ENCODE peak calls at places on chromosomes 7 and 10, in ten cellular contexts. One of them, this sample, is unnamed.

GRCh38 chr7:16078076-16078952 is 343.0 kb downstream of the CRPPA start:
- DNase-seq in ELR: peak
- DNase-seq in activated T-cell treated with anti-CD3 and anti-CD28 coated beads, Interleukin-2, amount 50 U/mL, for 24 hours: no peak
- DNase-seq in activated effector memory CD4-positive, alpha-beta T cell treated with Interleukin-2 at 50 U/mL for 16 hours: no peak
- DNase-seq in GM23248: peak
- DNase-seq in B cell: peak
- DNase-seq in thoracic aorta: no peak
- DNase-seq in retina: peak
- DNase-seq in effector CD4-positive, alpha-beta T cell: no peak
- DNase-seq in adrenal gland: no peak
- DNase-seq in this sample: no peak

GRCh38 chr10:97032624-97033023 is 153.1 kb downstream of the SLIT1 start:
- DNase-seq in retina: no peak
- DNase-seq in adrenal gland: no peak
- DNase-seq in effector CD4-positive, alpha-beta T cell: no peak
- DNase-seq in thoracic aorta: no peak
- DNase-seq in GM23248: peak
- DNase-seq in ELR: no peak
- DNase-seq in activated effector memory CD4-positive, alpha-beta T cell treated with Interleukin-2 at 50 U/mL for 16 hours: no peak
- DNase-seq in B cell: no peak
- DNase-seq in activated T-cell treated with anti-CD3 and anti-CD28 coated beads, Interleukin-2, amount 50 U/mL, for 24 hours: no peak
- DNase-seq in this sample: no peak

GRCh38 chr10:75497997-75498797 is 66.8 kb downstream of the LRMDA start:
- DNase-seq in B cell: no peak
- DNase-seq in adrenal gland: peak
- DNase-seq in effector CD4-positive, alpha-beta T cell: no peak
- DNase-seq in GM23248: peak
- DNase-seq in retina: no peak
- DNase-seq in activated T-cell treated with anti-CD3 and anti-CD28 coated beads, Interleukin-2, amount 50 U/mL, for 24 hours: no peak
- DNase-seq in activated effector memory CD4-positive, alpha-beta T cell treated with Interleukin-2 at 50 U/mL for 16 hours: no peak
- DNase-seq in ELR: no peak
- DNase-seq in thoracic aorta: no peak
- DNase-seq in this sample: peak

GRCh38 chr10:131881104-131881880 is 19.5 kb upstream of the PPP2R2D start:
- DNase-seq in ELR: no peak
- DNase-seq in adrenal gland: no peak
- DNase-seq in effector CD4-positive, alpha-beta T cell: no peak
- DNase-seq in thoracic aorta: no peak
- DNase-seq in GM23248: no peak
- DNase-seq in activated effector memory CD4-positive, alpha-beta T cell treated with Interleukin-2 at 50 U/mL for 16 hours: no peak
- DNase-seq in activated T-cell treated with anti-CD3 and anti-CD28 coated beads, Interleukin-2, amount 50 U/mL, for 24 hours: no peak
- DNase-seq in B cell: no peak
- DNase-seq in retina: no peak
- DNase-seq in this sample: no peak

GRCh38 chr7:74441801-74442200 is 11.9 kb upstream of the GTF2IRD1 start:
- DNase-seq in GM23248: no peak
- DNase-seq in activated T-cell treated with anti-CD3 and anti-CD28 coated beads, Interleukin-2, amount 50 U/mL, for 24 hours: no peak
- DNase-seq in adrenal gland: no peak
- DNase-seq in B cell: no peak
- DNase-seq in ELR: peak
- DNase-seq in retina: no peak
- DNase-seq in effector CD4-positive, alpha-beta T cell: no peak
- DNase-seq in thoracic aorta: no peak
- DNase-seq in activated effector memory CD4-positive, alpha-beta T cell treated with Interleukin-2 at 50 U/mL for 16 hours: no peak
- DNase-seq in this sample: no peak

GRCh38 chr10:84574101-84574500 is 245.7 kb downstream of the CCSER2 start:
- DNase-seq in GM23248: peak
- DNase-seq in adrenal gland: no peak
- DNase-seq in B cell: no peak
- DNase-seq in thoracic aorta: no peak
- DNase-seq in ELR: peak
- DNase-seq in activated T-cell treated with anti-CD3 and anti-CD28 coated beads, Interleukin-2, amount 50 U/mL, for 24 hours: no peak
- DNase-seq in activated effector memory CD4-positive, alpha-beta T cell treated with Interleukin-2 at 50 U/mL for 16 hours: no peak
- DNase-seq in effector CD4-positive, alpha-beta T cell: no peak
- DNase-seq in retina: no peak
- DNase-seq in this sample: no peak

GRCh38 chr10:11018426-11018818 is 750 bp downstream of the CELF2 start:
- DNase-seq in retina: no peak
- DNase-seq in thoracic aorta: no peak
- DNase-seq in GM23248: peak
- DNase-seq in ELR: no peak
- DNase-seq in B cell: peak
- DNase-seq in adrenal gland: no peak
- DNase-seq in effector CD4-positive, alpha-beta T cell: no peak
- DNase-seq in activated effector memory CD4-positive, alpha-beta T cell treated with Interleukin-2 at 50 U/mL for 16 hours: no peak
- DNase-seq in activated T-cell treated with anti-CD3 and anti-CD28 coated beads, Interleukin-2, amount 50 U/mL, for 24 hours: no peak
- DNase-seq in this sample: no peak

GRCh38 chr10:131016556-131016955 is 295.0 kb downstream of the TCERG1L start:
- DNase-seq in activated T-cell treated with anti-CD3 and anti-CD28 coated beads, Interleukin-2, amount 50 U/mL, for 24 hours: no peak
- DNase-seq in B cell: no peak
- DNase-seq in GM23248: no peak
- DNase-seq in effector CD4-positive, alpha-beta T cell: no peak
- DNase-seq in thoracic aorta: no peak
- DNase-seq in ELR: no peak
- DNase-seq in retina: no peak
- DNase-seq in adrenal gland: no peak
- DNase-seq in activated effector memory CD4-positive, alpha-beta T cell treated with Interleukin-2 at 50 U/mL for 16 hours: no peak
- DNase-seq in this sample: no peak

GRCh38 chr7:19617921-19618320 is 90.9 kb downstream of the POLR1F start:
- DNase-seq in retina: no peak
- DNase-seq in GM23248: peak
- DNase-seq in thoracic aorta: no peak
- DNase-seq in B cell: no peak
- DNase-seq in effector CD4-positive, alpha-beta T cell: no peak
- DNase-seq in activated effector memory CD4-positive, alpha-beta T cell treated with Interleukin-2 at 50 U/mL for 16 hours: no peak
- DNase-seq in adrenal gland: no peak
- DNase-seq in ELR: no peak
- DNase-seq in activated T-cell treated with anti-CD3 and anti-CD28 coated beads, Interleukin-2, amount 50 U/mL, for 24 hours: no peak
- DNase-seq in this sample: no peak

GRCh38 chr10:5861269-5862031 is 28.2 kb downstream of the ANKRD16 start:
- DNase-seq in ELR: peak
- DNase-seq in B cell: no peak
- DNase-seq in retina: no peak
- DNase-seq in thoracic aorta: no peak
- DNase-seq in activated T-cell treated with anti-CD3 and anti-CD28 coated beads, Interleukin-2, amount 50 U/mL, for 24 hours: no peak
- DNase-seq in adrenal gland: peak
- DNase-seq in GM23248: peak
- DNase-seq in activated effector memory CD4-positive, alpha-beta T cell treated with Interleukin-2 at 50 U/mL for 16 hours: no peak
- DNase-seq in effector CD4-positive, alpha-beta T cell: no peak
- DNase-seq in this sample: no peak

GRCh38 chr7:34067406-34067805 is 162.1 kb downstream of the BMPER start:
- DNase-seq in activated T-cell treated with anti-CD3 and anti-CD28 coated beads, Interleukin-2, amount 50 U/mL, for 24 hours: no peak
- DNase-seq in retina: no peak
- DNase-seq in activated effector memory CD4-positive, alpha-beta T cell treated with Interleukin-2 at 50 U/mL for 16 hours: no peak
- DNase-seq in ELR: no peak
- DNase-seq in B cell: no peak
- DNase-seq in thoracic aorta: no peak
- DNase-seq in effector CD4-positive, alpha-beta T cell: no peak
- DNase-seq in GM23248: no peak
- DNase-seq in adrenal gland: no peak
- DNase-seq in this sample: no peak

GRCh38 chr10:82221750-82222149 is 346.8 kb downstream of the NRG3 start:
- DNase-seq in GM23248: no peak
- DNase-seq in activated effector memory CD4-positive, alpha-beta T cell treated with Interleukin-2 at 50 U/mL for 16 hours: no peak
- DNase-seq in adrenal gland: no peak
- DNase-seq in ELR: no peak
- DNase-seq in retina: no peak
- DNase-seq in thoracic aorta: no peak
- DNase-seq in activated T-cell treated with anti-CD3 and anti-CD28 coated beads, Interleukin-2, amount 50 U/mL, for 24 hours: no peak
- DNase-seq in B cell: no peak
- DNase-seq in effector CD4-positive, alpha-beta T cell: no peak
- DNase-seq in this sample: no peak

GRCh38 chr7:51459809-51460208 is 143.2 kb upstream of the COBL start:
- DNase-seq in activated T-cell treated with anti-CD3 and anti-CD28 coated beads, Interleukin-2, amount 50 U/mL, for 24 hours: no peak
- DNase-seq in retina: no peak
- DNase-seq in effector CD4-positive, alpha-beta T cell: no peak
- DNase-seq in B cell: no peak
- DNase-seq in GM23248: no peak
- DNase-seq in ELR: no peak
- DNase-seq in activated effector memory CD4-positive, alpha-beta T cell treated with Interleukin-2 at 50 U/mL for 16 hours: no peak
- DNase-seq in adrenal gland: no peak
- DNase-seq in thoracic aorta: no peak
- DNase-seq in this sample: no peak

GRCh38 chr7:88321694-88322093 is 15.0 kb upstream of the STEAP4 start:
- DNase-seq in retina: no peak
- DNase-seq in effector CD4-positive, alpha-beta T cell: no peak
- DNase-seq in activated effector memory CD4-positive, alpha-beta T cell treated with Interleukin-2 at 50 U/mL for 16 hours: no peak
- DNase-seq in thoracic aorta: no peak
- DNase-seq in ELR: no peak
- DNase-seq in adrenal gland: no peak
- DNase-seq in activated T-cell treated with anti-CD3 and anti-CD28 coated beads, Interleukin-2, amount 50 U/mL, for 24 hours: no peak
- DNase-seq in GM23248: no peak
- DNase-seq in B cell: no peak
- DNase-seq in this sample: no peak

GRCh38 chr10:58661336-58661735 is 148.7 kb downstream of the BICC1 start:
- DNase-seq in adrenal gland: no peak
- DNase-seq in effector CD4-positive, alpha-beta T cell: no peak
- DNase-seq in ELR: peak
- DNase-seq in activated T-cell treated with anti-CD3 and anti-CD28 coated beads, Interleukin-2, amount 50 U/mL, for 24 hours: no peak
- DNase-seq in activated effector memory CD4-positive, alpha-beta T cell treated with Interleukin-2 at 50 U/mL for 16 hours: no peak
- DNase-seq in GM23248: peak
- DNase-seq in retina: no peak
- DNase-seq in thoracic aorta: no peak
- DNase-seq in B cell: no peak
- DNase-seq in this sample: no peak

GRCh38 chr10:35691522-35692236 is 49.6 kb upstream of the FZD8 start:
- DNase-seq in retina: peak
- DNase-seq in ELR: no peak
- DNase-seq in thoracic aorta: no peak
- DNase-seq in GM23248: no peak
- DNase-seq in B cell: no peak
- DNase-seq in activated T-cell treated with anti-CD3 and anti-CD28 coated beads, Interleukin-2, amount 50 U/mL, for 24 hours: no peak
- DNase-seq in effector CD4-positive, alpha-beta T cell: no peak
- DNase-seq in adrenal gland: no peak
- DNase-seq in activated effector memory CD4-positive, alpha-beta T cell treated with Interleukin-2 at 50 U/mL for 16 hours: no peak
- DNase-seq in this sample: no peak

GRCh38 chr7:155438778-155439177 is 19.2 kb upstream of the EN2 start:
- DNase-seq in B cell: no peak
- DNase-seq in activated T-cell treated with anti-CD3 and anti-CD28 coated beads, Interleukin-2, amount 50 U/mL, for 24 hours: no peak
- DNase-seq in thoracic aorta: no peak
- DNase-seq in activated effector memory CD4-positive, alpha-beta T cell treated with Interleukin-2 at 50 U/mL for 16 hours: no peak
- DNase-seq in GM23248: no peak
- DNase-seq in effector CD4-positive, alpha-beta T cell: no peak
- DNase-seq in retina: no peak
- DNase-seq in ELR: no peak
- DNase-seq in adrenal gland: peak
- DNase-seq in this sample: no peak

GRCh38 chr7:145848691-145849090 is 267.9 kb upstream of the CNTNAP2 start:
- DNase-seq in thoracic aorta: no peak
- DNase-seq in activated effector memory CD4-positive, alpha-beta T cell treated with Interleukin-2 at 50 U/mL for 16 hours: no peak
- DNase-seq in B cell: peak
- DNase-seq in retina: no peak
- DNase-seq in activated T-cell treated with anti-CD3 and anti-CD28 coated beads, Interleukin-2, amount 50 U/mL, for 24 hours: no peak
- DNase-seq in ELR: no peak
- DNase-seq in GM23248: no peak
- DNase-seq in effector CD4-positive, alpha-beta T cell: no peak
- DNase-seq in adrenal gland: no peak
- DNase-seq in this sample: no peak

GRCh38 chr10:121065330-121065729 is 214.2 kb downstream of the WDR11 start:
- DNase-seq in activated effector memory CD4-positive, alpha-beta T cell treated with Interleukin-2 at 50 U/mL for 16 hours: no peak
- DNase-seq in GM23248: no peak
- DNase-seq in thoracic aorta: no peak
- DNase-seq in adrenal gland: no peak
- DNase-seq in retina: no peak
- DNase-seq in effector CD4-positive, alpha-beta T cell: no peak
- DNase-seq in B cell: no peak
- DNase-seq in activated T-cell treated with anti-CD3 and anti-CD28 coated beads, Interleukin-2, amount 50 U/mL, for 24 hours: no peak
- DNase-seq in ELR: no peak
- DNase-seq in this sample: no peak

GRCh38 chr7:22488643-22489462 is 11.1 kb downstream of the STEAP1B start:
- DNase-seq in adrenal gland: peak
- DNase-seq in activated T-cell treated with anti-CD3 and anti-CD28 coated beads, Interleukin-2, amount 50 U/mL, for 24 hours: peak
- DNase-seq in GM23248: peak
- DNase-seq in effector CD4-positive, alpha-beta T cell: peak
- DNase-seq in thoracic aorta: no peak
- DNase-seq in retina: peak
- DNase-seq in ELR: peak
- DNase-seq in B cell: peak
- DNase-seq in activated effector memory CD4-positive, alpha-beta T cell treated with Interleukin-2 at 50 U/mL for 16 hours: peak
- DNase-seq in this sample: peak

GRCh38 chr7:139594911-139595476 is 71.5 kb downstream of the CLEC2L start:
- DNase-seq in effector CD4-positive, alpha-beta T cell: no peak
- DNase-seq in retina: no peak
- DNase-seq in adrenal gland: no peak
- DNase-seq in ELR: no peak
- DNase-seq in thoracic aorta: no peak
- DNase-seq in activated effector memory CD4-positive, alpha-beta T cell treated with Interleukin-2 at 50 U/mL for 16 hours: no peak
- DNase-seq in B cell: no peak
- DNase-seq in GM23248: peak
- DNase-seq in activated T-cell treated with anti-CD3 and anti-CD28 coated beads, Interleukin-2, amount 50 U/mL, for 24 hours: no peak
- DNase-seq in this sample: peak

GRCh38 chr7:40489844-40490602 is 355.2 kb downstream of the SUGCT start:
- DNase-seq in ELR: no peak
- DNase-seq in activated effector memory CD4-positive, alpha-beta T cell treated with Interleukin-2 at 50 U/mL for 16 hours: no peak
- DNase-seq in adrenal gland: no peak
- DNase-seq in effector CD4-positive, alpha-beta T cell: no peak
- DNase-seq in B cell: no peak
- DNase-seq in retina: no peak
- DNase-seq in thoracic aorta: no peak
- DNase-seq in GM23248: peak
- DNase-seq in activated T-cell treated with anti-CD3 and anti-CD28 coated beads, Interleukin-2, amount 50 U/mL, for 24 hours: no peak
- DNase-seq in this sample: no peak

GRCh38 chr7:81478664-81479063 is 291.2 kb downstream of the HGF start:
- DNase-seq in B cell: no peak
- DNase-seq in adrenal gland: no peak
- DNase-seq in ELR: no peak
- DNase-seq in retina: no peak
- DNase-seq in GM23248: no peak
- DNase-seq in thoracic aorta: no peak
- DNase-seq in effector CD4-positive, alpha-beta T cell: no peak
- DNase-seq in activated T-cell treated with anti-CD3 and anti-CD28 coated beads, Interleukin-2, amount 50 U/mL, for 24 hours: no peak
- DNase-seq in activated effector memory CD4-positive, alpha-beta T cell treated with Interleukin-2 at 50 U/mL for 16 hours: no peak
- DNase-seq in this sample: no peak

This sample was measured in ascending aorta.